ENCODE peak calls at places on chromosomes 3 and 15, in eight cellular contexts. K is foreskin fibroblast; T is cardiac muscle cell; N is fibroblast of mammary gland; W is CD8-positive, alpha-beta T cell; B is neural progenitor cell; C is A673; L is BJ. G is an unnamed sample.

GRCh38 chr3:46409735-46410489 is 2.9 kb downstream of the CCRL2 start:
- DNase-seq in T (no peak), K (no peak), L (no peak), C (no peak), N (no peak), B (no peak), W (no peak), G (no peak)

GRCh38 chr3:84963137-84963536 is 4.3 kb downstream of the CADM2 start:
- DNase-seq in W (no peak), T (no peak), K (no peak), L (no peak), N (no peak), C (no peak), B (peak), G (no peak)

GRCh38 chr3:124928333-124929202 is 6.0 kb downstream of the MUC13 start:
- DNase-seq in T (peak), K (peak), C (peak), W (peak), N (peak), B (peak), L (no peak), G (peak)

GRCh38 chr3:23640472-23641146 is 165.1 kb upstream of the UBE2E1 start:
- DNase-seq in T (no peak), N (no peak), B (no peak), C (no peak), W (no peak), L (no peak), K (no peak), G (no peak)

GRCh38 chr3:150410311-150411105 is 2.4 kb downstream of the TSC22D2 start:
- DNase-seq in N (no peak), L (no peak), B (peak), T (peak), W (peak), C (peak), K (no peak), G (peak)

GRCh38 chr3:52119826-52120225 is 34.4 kb downstream of the POC1A start:
- DNase-seq in L (no peak), N (no peak), T (no peak), B (no peak), W (no peak), C (no peak), K (no peak), G (no peak)

GRCh38 chr3:124217542-124217941 is 225.6 kb upstream of the ROPN1 start:
- DNase-seq in T (peak), C (peak), B (peak), L (no peak), W (no peak), K (peak), N (peak), G (peak)

GRCh38 chr3:158660711-158661110 is 11.7 kb downstream of the LXN start:
- DNase-seq in K (no peak), B (no peak), N (no peak), C (no peak), T (no peak), L (no peak), W (no peak), G (no peak)

GRCh38 chr15:42409011-42409410 is 49.7 kb downstream of the CAPN3 start:
- DNase-seq in T (no peak), N (no peak), B (no peak), W (no peak), L (no peak), K (no peak), C (no peak), G (no peak)

GRCh38 chr3:112130638-112130993 is 2.4 kb downstream of the GCSAM start:
- DNase-seq in C (no peak), L (no peak), N (no peak), W (no peak), K (no peak), T (no peak), B (no peak), G (no peak)

GRCh38 chr3:66038726-66039589 is at the start of gene MAGI1:
- DNase-seq in C (peak), N (peak), T (peak), K (peak), W (no peak), L (peak), B (peak), G (peak)

GRCh38 chr3:43489918-43490317 is 131.9 kb downstream of the ANO10 start:
- DNase-seq in C (no peak), N (no peak), K (no peak), W (no peak), L (no peak), B (no peak), T (no peak), G (no peak)

GRCh38 chr15:81052046-81052445 is 51.3 kb downstream of the TLNRD1 start:
- DNase-seq in K (no peak), C (no peak), W (no peak), T (no peak), B (no peak), L (no peak), N (no peak), G (no peak)

GRCh38 chr15:34851751-34852150 is 56.4 kb upstream of the ACTC1 start:
- DNase-seq in C (peak), N (no peak), K (no peak), B (no peak), L (no peak), W (no peak), T (no peak), G (no peak)

GRCh38 chr3:42829083-42829627 is 19.9 kb downstream of the ACKR2 start:
- DNase-seq in W (no peak), N (no peak), K (no peak), T (no peak), C (no peak), B (no peak), L (no peak), G (peak)

GRCh38 chr15:58684751-58685150 is 64.8 kb downstream of the ADAM10 start:
- DNase-seq in K (no peak), T (no peak), W (no peak), B (no peak), C (no peak), N (peak), L (no peak), G (no peak)

GRCh38 chr15:82393671-82394070 is 35.9 kb upstream of the GOLGA6L9 start:
- DNase-seq in N (peak), W (no peak), L (no peak), C (no peak), B (no peak), T (peak), K (no peak), G (no peak)

GRCh38 chr3:131402391-131403039 is 20.9 kb downstream of the NUDT16 start:
- DNase-seq in N (peak), W (no peak), L (peak), C (peak), T (peak), K (no peak), B (no peak), G (peak)

GRCh38 chr3:127196466-127197299 is 3.8 kb downstream of the PRR23E start:
- DNase-seq in W (no peak), K (no peak), N (no peak), L (no peak), T (no peak), C (no peak), B (no peak), G (no peak)

GRCh38 chr3:48469046-48469915 is 22.7 kb downstream of the ATRIP start:
- DNase-seq in W (no peak), B (no peak), N (no peak), T (no peak), C (no peak), L (no peak), K (no peak), G (no peak)

GRCh38 chr3:141368062-141368924 is at the start of gene ZBTB38:
- DNase-seq in B (peak), T (peak), W (no peak), N (peak), L (peak), K (peak), C (peak), G (peak)

GRCh38 chr3:88149146-88149515 is 628 bp upstream of the C3orf38 start:
- DNase-seq in C (peak), K (no peak), T (no peak), L (no peak), N (no peak), W (no peak), B (peak), G (peak)

GRCh38 chr3:142853270-142854163 is 35.4 kb downstream of the PCOLCE2 start:
- DNase-seq in T (peak), B (no peak), C (peak), L (no peak), K (peak), N (peak), W (no peak), G (peak)
- TF ChIP-seq CTCF in T (no peak), B (no peak), C (no peak), L (no peak), K (no peak), N (no peak), W (no peak), G (no peak)

DNA sequence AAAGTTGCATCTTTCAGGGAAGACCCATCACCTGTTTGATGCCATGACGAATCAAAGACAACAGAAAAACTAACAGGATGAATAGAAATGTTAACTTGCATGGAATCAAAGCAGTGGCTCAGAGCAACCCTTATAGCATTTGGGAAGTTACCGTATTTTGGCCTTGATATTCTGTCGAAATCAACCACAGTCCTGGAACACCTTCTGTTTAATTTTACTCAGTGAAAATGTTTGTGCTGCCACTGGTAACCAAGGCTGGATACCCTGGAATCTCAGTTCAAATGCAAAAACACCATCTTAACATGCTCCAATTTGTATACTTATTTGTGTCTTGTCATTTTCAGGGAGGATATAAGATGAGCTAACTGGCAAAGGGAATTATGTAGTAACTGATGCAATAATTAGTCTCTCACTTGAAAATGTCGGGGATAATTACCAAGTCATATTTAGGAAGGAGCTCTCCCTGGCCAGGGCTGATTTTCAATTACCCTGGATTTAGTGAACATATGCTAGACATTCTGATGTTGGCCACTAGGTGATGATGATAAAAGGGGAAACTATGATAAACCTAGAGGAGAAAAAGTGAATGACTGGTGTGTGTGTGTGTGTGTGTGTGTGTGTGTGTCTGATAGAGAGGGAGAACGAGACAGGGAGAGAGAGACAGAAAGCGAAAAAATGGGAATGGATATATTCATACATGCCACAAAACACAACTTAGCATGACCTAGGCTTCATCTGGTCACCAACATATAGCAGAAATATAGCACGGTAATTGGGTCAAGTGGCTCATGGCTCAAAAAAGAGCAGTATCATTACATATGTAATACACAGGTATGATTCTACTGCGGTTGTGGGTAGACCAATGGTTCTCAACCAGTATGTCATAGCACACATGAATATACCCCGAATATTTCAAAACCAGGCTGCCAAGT is 19.0 kb upstream of the PRICKLE2 start:
- DNase-seq in W (no peak), L (no peak), K (no peak), N (peak), T (peak), C (peak), B (no peak), G (no peak)
- TF ChIP-seq CTCF in W (no peak), L (peak), K (peak), N (peak), T (peak), C (peak), B (peak), G (peak)

DNA sequence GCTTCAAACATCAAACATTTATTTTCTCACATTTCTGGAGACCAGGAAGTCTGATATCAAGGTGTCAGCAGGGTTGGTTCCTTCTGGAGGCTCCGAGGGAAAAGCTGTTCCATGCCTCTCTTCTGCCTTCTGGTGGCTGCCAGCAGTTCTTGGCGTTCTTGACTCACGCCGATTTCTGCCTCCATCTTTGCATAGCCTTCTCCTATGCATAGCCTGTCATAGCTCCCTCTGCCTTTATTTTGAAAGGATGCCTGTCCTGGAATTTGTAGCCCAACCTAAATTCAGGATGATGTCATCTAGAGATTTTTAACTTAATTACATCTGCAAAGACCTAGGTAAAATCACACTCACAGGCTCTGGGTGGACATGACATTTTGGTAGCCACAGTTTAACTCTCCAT is 70.4 kb downstream of the RGMA start:
- DNase-seq in L (no peak), W (no peak), B (peak), T (peak), N (peak), K (no peak), C (peak), G (peak)
- TF ChIP-seq CTCF in L (peak), W (no peak), B (peak), T (peak), N (peak), K (no peak), C (peak), G (peak)

GRCh38 chr15:92603278-92603677 is 52.3 kb downstream of the FAM174B start:
- DNase-seq in T (no peak), K (no peak), W (no peak), L (no peak), C (no peak), N (no peak), B (no peak), G (no peak)
- TF ChIP-seq CTCF in T (no peak), K (no peak), W (no peak), L (no peak), C (no peak), N (no peak), B (no peak), G (no peak)

GRCh38 chr15:61367953-61368352 is 138.9 kb upstream of the RORA start:
- DNase-seq in L (no peak), N (no peak), C (no peak), K (no peak), B (no peak), T (no peak), W (no peak), G (peak)
- TF ChIP-seq CTCF in L (no peak), N (no peak), C (no peak), K (no peak), B (no peak), T (no peak), W (no peak), G (no peak)

GRCh38 chr15:83809345-83809744 is 155.4 kb downstream of the ADAMTSL3 start:
- DNase-seq in T (no peak), L (no peak), N (no peak), C (no peak), W (no peak), K (no peak), B (no peak), G (peak)
- TF ChIP-seq CTCF in T (no peak), L (no peak), N (no peak), C (no peak), W (no peak), K (no peak), B (no peak), G (no peak)

DNA sequence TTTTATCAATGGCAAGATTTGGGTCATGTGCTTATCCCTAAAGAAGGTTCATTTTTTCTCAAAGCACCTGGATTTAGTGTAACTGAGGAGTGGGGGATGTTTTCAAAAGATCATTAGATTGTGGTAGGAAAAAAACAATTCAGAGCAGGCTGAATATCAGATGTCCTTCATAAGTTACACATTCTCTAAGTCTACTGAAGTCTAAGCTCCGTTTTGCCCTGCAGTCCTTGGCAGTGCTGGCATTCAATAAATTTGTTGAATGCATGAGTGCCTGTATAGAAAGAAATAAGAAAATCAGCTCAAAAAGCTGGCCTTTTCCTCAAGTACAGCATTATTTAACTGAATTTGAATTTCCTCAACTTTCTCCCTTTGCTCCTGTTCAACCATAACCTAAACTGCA is 819.0 kb upstream of the GRM7 start:
- DNase-seq in B (no peak), C (no peak), L (no peak), N (no peak), T (no peak), W (no peak), K (no peak), G (no peak)
- TF ChIP-seq CTCF in B (no peak), C (no peak), L (no peak), N (no peak), T (no peak), W (no peak), K (no peak), G (no peak)

GRCh38 chr3:8097690-8098089 is 403.9 kb upstream of the LMCD1 start:
- DNase-seq in L (no peak), W (no peak), B (no peak), T (no peak), K (no peak), C (no peak), N (no peak), G (no peak)
- TF ChIP-seq CTCF in L (no peak), W (no peak), B (peak), T (peak), K (no peak), C (peak), N (peak), G (no peak)

GRCh38 chr15:40743466-40743865 is 11.6 kb downstream of the RMDN3 start:
- DNase-seq in C (no peak), W (no peak), N (no peak), T (no peak), B (no peak), L (no peak), K (no peak), G (no peak)

GRCh38 chr15:40747685-40748631 is 7.1 kb downstream of the RMDN3 start:
- DNase-seq in K (no peak), W (no peak), L (no peak), T (no peak), C (peak), B (no peak), N (no peak), G (no peak)

GRCh38 chr15:40744810-40745152 is 10.3 kb downstream of the RMDN3 start:
- DNase-seq in L (no peak), W (no peak), N (no peak), T (no peak), B (no peak), K (no peak), C (no peak), G (no peak)

GRCh38 chr15:40746916-40747418 is 8.1 kb downstream of the RMDN3 start:
- DNase-seq in L (no peak), N (peak), T (peak), C (peak), K (no peak), W (no peak), B (no peak), G (no peak)

DNA sequence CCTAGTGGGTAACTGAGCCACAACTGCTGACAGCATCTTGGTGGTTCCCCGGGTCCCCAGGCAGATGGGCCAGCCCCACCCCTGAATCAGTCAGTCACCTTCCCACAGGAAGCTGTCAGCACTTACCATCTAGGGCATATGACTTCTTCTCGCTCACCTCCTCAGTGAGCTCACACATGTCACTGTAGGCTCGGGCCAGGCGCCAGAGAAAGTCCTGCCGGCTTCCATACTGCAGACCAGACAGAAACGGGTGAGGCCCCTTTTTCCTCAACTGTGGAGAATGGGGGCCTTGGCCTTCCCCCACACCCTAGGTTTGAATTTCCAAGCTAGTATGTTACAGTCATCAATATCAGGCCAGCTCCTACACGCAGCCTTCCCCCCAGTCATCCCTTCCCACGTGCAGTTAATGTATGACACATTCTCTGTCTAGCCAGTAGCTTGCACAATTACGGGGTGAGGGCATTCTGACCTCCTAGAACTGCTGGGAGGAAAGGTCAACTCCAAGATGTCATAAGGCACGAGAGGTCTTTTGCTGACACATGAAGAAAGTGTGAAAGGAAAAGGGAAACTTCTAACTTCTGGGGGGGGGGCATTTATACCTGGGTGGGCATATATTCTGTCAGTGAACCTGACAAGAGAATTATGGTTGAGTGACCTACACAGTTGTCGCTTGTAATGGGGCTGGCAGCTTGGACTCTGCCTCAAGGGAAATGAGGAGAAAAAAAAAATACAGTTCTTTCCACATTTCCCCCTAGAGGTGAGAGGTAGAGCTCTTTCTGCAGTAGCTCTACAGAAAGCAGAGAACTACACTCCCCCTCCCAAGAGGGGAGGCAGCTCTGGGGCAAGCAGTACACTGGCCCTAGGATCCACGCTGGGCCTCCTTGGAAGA is 10.9 kb downstream of the RMDN3 start:
- DNase-seq in W (peak), C (no peak), L (no peak), K (peak), N (peak), T (peak), B (no peak), G (peak)
- TF ChIP-seq CTCF in W (no peak), C (no peak), L (no peak), K (peak), N (no peak), T (peak), B (peak), G (no peak)

GRCh38 chr3:189049458-189050231 is 122.1 kb upstream of the TPRG1 start:
- DNase-seq in N (no peak), L (no peak), T (no peak), B (no peak), C (peak), W (no peak), K (no peak), G (no peak)
- TF ChIP-seq CTCF in N (peak), L (no peak), T (no peak), B (peak), C (peak), W (no peak), K (no peak), G (no peak)